ENCODE peak calls at places on chromosomes 12 and 14, in ten cellular contexts. B is colonic mucosa; M is fibroblast of the aortic adventitia; F is mesendoderm; K is choroid plexus epithelial cell; P is CD8-positive, alpha-beta memory T cell; I is heart left ventricle; Y is GM12865; R is GM23338; V is AG04450. H is an unnamed sample.

GRCh38 chr14:29475641-29476040 is 452.0 kb downstream of the PRKD1 start:
- DNase-seq in B (no peak), M (no peak), F (no peak), K (no peak), P (no peak), I (no peak), Y (no peak), R (no peak), V (no peak), H (no peak)

GRCh38 chr12:47686645-47687240 is 19.1 kb downstream of the RPAP3 start:
- DNase-seq in B (no peak), M (peak), F (peak), K (peak), P (peak), I (no peak), Y (peak), R (peak), V (peak), H (no peak)

GRCh38 chr14:71103662-71104484 is 196.6 kb downstream of the PCNX1 start:
- DNase-seq in B (no peak), M (peak), F (peak), K (peak), P (peak), I (no peak), Y (peak), R (peak), V (peak), H (no peak)

GRCh38 chr12:57816855-57817151 is 1.7 kb downstream of the AVIL start:
- DNase-seq in B (no peak), M (peak), F (no peak), K (peak), P (no peak), I (peak), Y (no peak), R (no peak), V (no peak), H (peak)

GRCh38 chr14:81562818-81563217 is 29.2 kb upstream of the SEL1L start:
- DNase-seq in B (no peak), M (no peak), F (peak), K (no peak), P (no peak), I (no peak), Y (no peak), R (peak), V (no peak), H (no peak)

GRCh38 chr12:80551897-80552296 is 107.9 kb downstream of the PTPRQ start:
- DNase-seq in B (peak), M (peak), F (no peak), K (peak), P (no peak), I (no peak), Y (no peak), R (no peak), V (peak), H (no peak)

GRCh38 chr14:95062220-95062619 is 95.1 kb downstream of the DICER1 start:
- DNase-seq in B (no peak), M (no peak), F (no peak), K (no peak), P (no peak), I (no peak), Y (no peak), R (no peak), V (no peak), H (no peak)

GRCh38 chr12:118122264-118122663 is 13.7 kb upstream of the PEBP1 start:
- DNase-seq in B (no peak), M (no peak), F (no peak), K (no peak), P (no peak), I (no peak), Y (no peak), R (no peak), V (no peak), H (no peak)

GRCh38 chr12:112183591-112184021 is 58.2 kb downstream of the TRAFD1 start:
- DNase-seq in B (no peak), M (no peak), F (no peak), K (peak), P (no peak), I (no peak), Y (peak), R (no peak), V (no peak), H (no peak)

GRCh38 chr14:55698051-55698450 is 118.0 kb downstream of the KTN1 start:
- DNase-seq in B (peak), M (no peak), F (no peak), K (no peak), P (no peak), I (no peak), Y (no peak), R (no peak), V (no peak), H (no peak)

GRCh38 chr12:64680235-64680634 is 69.9 kb downstream of the RASSF3 start:
- DNase-seq in B (peak), M (no peak), F (no peak), K (no peak), P (no peak), I (no peak), Y (no peak), R (no peak), V (no peak), H (no peak)

GRCh38 chr12:58034712-58035111 is 93.3 kb downstream of the ATP23 start:
- DNase-seq in B (no peak), M (no peak), F (no peak), K (no peak), P (no peak), I (no peak), Y (no peak), R (no peak), V (no peak), H (no peak)

GRCh38 chr14:23068792-23069412 is 11.6 kb upstream of the CDH24 start:
- DNase-seq in B (peak), M (peak), F (peak), K (peak), P (peak), I (peak), Y (peak), R (peak), V (peak), H (no peak)

GRCh38 chr12:91215940-91216454 is 33.4 kb upstream of the DCN start:
- DNase-seq in B (no peak), M (peak), F (no peak), K (no peak), P (no peak), I (no peak), Y (no peak), R (no peak), V (peak), H (no peak)

GRCh38 chr14:89957791-89958190 is 2.1 kb downstream of the TDP1 start:
- DNase-seq in B (no peak), M (no peak), F (no peak), K (no peak), P (no peak), I (no peak), Y (no peak), R (no peak), V (no peak), H (no peak)

GRCh38 chr14:21123429-21123828 is 22.6 kb downstream of the TMEM253 start:
- DNase-seq in B (no peak), M (no peak), F (no peak), K (no peak), P (no peak), I (no peak), Y (peak), R (no peak), V (no peak), H (no peak)

GRCh38 chr14:21118933-21119332 is 18.1 kb downstream of the TMEM253 start:
- DNase-seq in B (no peak), M (no peak), F (no peak), K (no peak), P (no peak), I (no peak), Y (no peak), R (no peak), V (no peak), H (no peak)

DNA sequence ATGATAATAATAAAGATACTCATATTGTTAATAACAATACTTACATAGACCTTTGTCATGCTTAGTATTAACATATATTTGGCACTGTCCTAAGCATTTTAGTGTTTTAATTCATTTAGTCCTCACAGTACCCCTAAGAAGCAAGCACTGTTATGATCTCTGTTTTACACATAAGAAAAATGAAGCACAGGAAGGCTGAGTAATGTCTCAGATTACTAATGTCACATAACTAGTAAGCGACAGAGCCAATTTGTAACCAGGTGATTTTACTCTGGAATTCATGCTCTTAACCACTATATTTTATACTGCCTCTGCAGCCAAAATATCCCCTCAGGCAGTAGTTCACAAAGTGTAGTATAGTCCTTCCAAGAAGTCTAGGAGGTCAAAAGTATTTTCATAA is 20.2 kb downstream of the TMEM253 start:
- DNase-seq in B (no peak), M (no peak), F (no peak), K (no peak), P (no peak), I (no peak), Y (no peak), R (no peak), V (no peak), H (no peak)
- H3K4me3 ChIP-seq in B (no peak), M (no peak), F (no peak), K (no peak), P (no peak), I (no peak), Y (no peak), R (no peak), V (no peak), H (no peak)

GRCh38 chr14:68816943-68817430 is 24.1 kb upstream of the ZFP36L1 start:
- DNase-seq in B (no peak), M (no peak), F (no peak), K (no peak), P (no peak), I (no peak), Y (no peak), R (no peak), V (no peak), H (no peak)
- H3K4me3 ChIP-seq in B (no peak), M (peak), F (no peak), K (peak), P (no peak), I (peak), Y (no peak), R (peak), V (no peak), H (peak)

GRCh38 chr12:75865315-75865714 is 166.3 kb downstream of the PHLDA1 start:
- DNase-seq in B (no peak), M (no peak), F (no peak), K (no peak), P (no peak), I (no peak), Y (no peak), R (no peak), V (no peak), H (no peak)
- H3K4me3 ChIP-seq in B (no peak), M (no peak), F (no peak), K (no peak), P (no peak), I (no peak), Y (no peak), R (no peak), V (no peak), H (no peak)

DNA sequence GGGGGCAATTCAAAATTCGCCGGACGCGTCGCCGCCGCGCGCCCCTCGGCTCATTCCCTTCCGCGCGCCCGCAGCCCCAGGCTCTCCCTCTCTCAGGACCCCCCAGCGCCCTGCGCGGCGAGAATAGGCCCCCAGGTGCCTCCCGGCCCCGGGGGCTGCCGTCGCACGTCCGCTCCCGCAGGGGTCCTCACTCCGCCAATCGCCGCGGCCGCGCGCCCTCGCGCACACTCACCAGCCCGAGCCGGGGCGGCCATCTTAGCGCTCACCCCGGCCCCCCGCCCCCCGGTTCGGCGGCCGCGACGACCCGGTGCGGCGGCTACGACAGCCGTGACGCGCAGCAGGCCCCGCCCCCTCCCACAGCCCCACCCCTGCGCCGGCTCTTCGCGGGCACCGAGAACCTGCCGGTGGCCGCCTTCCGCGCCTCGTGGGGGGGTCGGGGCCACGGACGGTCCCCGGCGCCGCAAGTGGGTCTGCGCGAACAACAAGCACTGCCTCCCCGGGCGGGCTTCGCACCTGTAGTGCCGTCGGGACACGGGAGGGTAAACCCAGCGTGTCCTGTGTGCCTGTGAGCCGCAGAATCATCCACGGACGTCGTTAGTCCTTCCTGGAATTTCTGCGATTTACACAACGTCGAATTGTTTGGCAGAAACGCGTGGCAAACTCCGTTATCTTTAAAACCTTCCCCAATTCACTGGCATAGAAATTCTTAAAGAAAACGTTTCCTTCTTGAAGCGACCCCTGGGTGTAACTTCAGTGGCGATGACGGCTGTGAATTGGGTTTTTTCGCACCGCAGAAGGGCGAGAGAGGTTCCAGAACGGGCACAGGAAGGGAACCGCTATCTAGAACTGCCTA is 2.5 kb downstream of the USP44 start:
- DNase-seq in B (no peak), M (peak), F (peak), K (no peak), P (peak), I (peak), Y (no peak), R (peak), V (no peak), H (peak)
- H3K4me3 ChIP-seq in B (peak), M (peak), F (peak), K (peak), P (peak), I (peak), Y (peak), R (peak), V (peak), H (peak)

GRCh38 chr12:30888241-30888640 is 38.3 kb upstream of the TSPAN11 start:
- DNase-seq in B (no peak), M (no peak), F (no peak), K (no peak), P (no peak), I (no peak), Y (no peak), R (no peak), V (no peak), H (no peak)

GRCh38 chr12:30882706-30883105 is 43.8 kb upstream of the TSPAN11 start:
- DNase-seq in B (no peak), M (peak), F (peak), K (peak), P (no peak), I (no peak), Y (no peak), R (no peak), V (no peak), H (no peak)

GRCh38 chr12:30887226-30887625 is 39.3 kb upstream of the TSPAN11 start:
- DNase-seq in B (no peak), M (no peak), F (no peak), K (no peak), P (no peak), I (no peak), Y (no peak), R (no peak), V (no peak), H (no peak)

GRCh38 chr12:30885321-30885720 is 41.2 kb upstream of the TSPAN11 start:
- DNase-seq in B (no peak), M (no peak), F (no peak), K (no peak), P (no peak), I (no peak), Y (no peak), R (no peak), V (no peak), H (no peak)

DNA sequence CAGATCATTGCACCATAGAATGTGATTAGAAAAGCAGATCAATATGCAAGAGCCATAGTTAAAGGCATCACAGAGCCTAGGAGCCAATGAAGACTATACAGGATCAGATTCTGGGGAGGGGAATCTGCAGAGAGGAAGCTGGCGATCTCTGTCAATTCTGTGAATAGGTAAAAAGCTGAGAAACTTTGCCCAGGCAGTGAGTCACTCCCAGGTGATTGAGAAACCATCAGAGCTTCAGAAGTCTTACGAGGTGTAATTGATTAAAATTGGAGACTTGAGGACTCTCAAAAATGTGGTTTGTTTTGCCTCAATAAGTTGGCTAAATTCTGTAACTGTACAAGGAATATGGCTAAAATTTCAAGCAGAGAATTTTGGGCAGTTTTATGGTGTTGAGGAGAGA is 41.7 kb upstream of the TSPAN11 start:
- DNase-seq in B (no peak), M (no peak), F (no peak), K (no peak), P (no peak), I (no peak), Y (no peak), R (no peak), V (no peak), H (no peak)
- H3K4me3 ChIP-seq in B (no peak), M (no peak), F (no peak), K (no peak), P (no peak), I (no peak), Y (no peak), R (no peak), V (no peak), H (no peak)

DNA sequence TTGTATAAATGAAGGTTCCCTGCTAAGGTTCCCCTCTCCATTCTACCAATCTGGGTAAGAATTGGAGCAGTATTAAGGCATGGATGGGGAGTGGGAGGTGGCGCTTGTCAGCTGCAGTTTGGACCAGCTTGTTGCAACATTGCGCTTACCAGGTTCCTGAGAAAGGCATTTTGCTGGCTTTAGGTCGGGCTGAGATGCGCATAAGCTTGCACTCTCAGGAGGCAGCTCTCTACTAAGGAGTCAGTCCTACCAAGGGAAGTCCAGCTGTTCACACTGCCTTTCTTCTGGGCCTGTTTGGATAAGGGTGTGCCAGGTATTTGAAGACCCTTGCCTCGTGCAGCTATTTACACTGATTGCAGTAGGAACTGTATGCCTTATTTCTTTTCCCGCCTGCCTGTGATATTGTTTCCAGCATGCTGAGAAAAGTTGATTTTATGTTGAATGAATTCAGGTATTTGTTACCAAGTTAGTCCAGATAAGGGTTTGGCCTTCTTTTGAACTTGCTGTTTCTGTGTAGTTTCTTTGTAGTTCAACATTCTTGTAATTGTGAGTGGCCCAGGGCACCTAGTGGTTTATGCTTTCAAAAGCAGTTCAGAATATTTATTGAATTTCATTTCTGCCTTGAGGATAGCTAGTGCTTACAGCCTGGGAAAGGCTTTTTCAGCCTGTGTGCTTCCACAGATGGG is 2.6 kb downstream of the MLEC start:
- DNase-seq in B (peak), M (no peak), F (peak), K (peak), P (no peak), I (no peak), Y (no peak), R (peak), V (no peak), H (no peak)
- H3K4me3 ChIP-seq in B (peak), M (peak), F (no peak), K (peak), P (peak), I (peak), Y (peak), R (peak), V (peak), H (peak)

GRCh38 chr12:50021071-50021470 is 4.2 kb downstream of the RACGAP1 start:
- DNase-seq in B (no peak), M (no peak), F (no peak), K (peak), P (no peak), I (no peak), Y (no peak), R (no peak), V (no peak), H (no peak)
- H3K4me3 ChIP-seq in B (no peak), M (no peak), F (no peak), K (peak), P (no peak), I (no peak), Y (no peak), R (no peak), V (peak), H (no peak)